ENCODE peak calls at places on chromosomes 11 and 22, in six cellular contexts. G, U, X, N, C and R are unnamed samples.

GRCh38 chr22:37609240-37610152 is 862 bp downstream of the GGA1 start:
- DNase-seq in C (no peak), U (no peak), X (peak; percentile 27), N (no peak), G (no peak), R (no peak)

GRCh38 chr22:49208768-49209252 is 618.9 kb downstream of the BRD1 start:
- DNase-seq in N (peak; percentile 1), G (no peak), C (no peak), X (no peak), U (no peak), R (no peak)

GRCh38 chr11:76769071-76769560 is 14.0 kb upstream of the TSKU start:
- DNase-seq in G (no peak), U (no peak), C (no peak), X (no peak), N (no peak), R (no peak)

GRCh38 chr22:37634505-37635002 is 4.9 kb upstream of the SH3BP1 start:
- DNase-seq in C (no peak), U (no peak), X (no peak), G (no peak), N (no peak), R (no peak)

GRCh38 chr11:44955019-44955738 is 4.5 kb upstream of the TP53I11 start:
- DNase-seq in C (peak; percentile 94), N (peak; percentile 59), U (peak; percentile 66), G (peak; percentile 46), X (peak; percentile 50), R (peak; percentile 37)

GRCh38 chr11:72519220-72519881 is 85.0 kb upstream of the CLPB start:
- DNase-seq in C (no peak), G (no peak), X (no peak), U (no peak), N (no peak), R (no peak)

GRCh38 chr11:92886243-92886905 is 83.1 kb upstream of the MTNR1B start:
- DNase-seq in N (no peak), G (no peak), X (peak; percentile 77), U (peak; percentile 37), C (peak; percentile 69), R (peak; percentile 8)

GRCh38 chr11:115759622-115760527 is 255.7 kb upstream of the CADM1 start:
- DNase-seq in N (peak; percentile 50), U (peak; percentile 12), G (no peak), X (no peak), C (peak; percentile 3), R (no peak)

GRCh38 chr11:72639475-72640375 is 34.5 kb downstream of the PDE2A start:
- DNase-seq in N (peak; percentile 46), G (no peak), X (no peak), U (no peak), C (no peak), R (no peak)

GRCh38 chr11:34162507-34162848 is 57.0 kb downstream of the NAT10 start:
- DNase-seq in G (no peak), X (no peak), U (no peak), C (no peak), N (no peak), R (no peak)

GRCh38 chr11:73323464-73323863 is 15.4 kb downstream of the ARHGEF17 start:
- DNase-seq in G (no peak), X (no peak), N (peak; percentile 85), C (peak; percentile 87), U (peak; percentile 64), R (no peak)

GRCh38 chr11:26331911-26332571 is at the start of gene ANO3:
- DNase-seq in U (peak; percentile 24), G (peak; percentile 7), C (peak; percentile 87), N (peak; percentile 25), X (peak; percentile 52), R (peak; percentile 18)

GRCh38 chr11:1194231-1194976 is 28.5 kb upstream of the MUC5B start:
- DNase-seq in G (no peak), X (no peak), N (peak; percentile 11), C (no peak), U (peak; percentile 6), R (no peak)

GRCh38 chr11:102111787-102112653 is 1.8 kb downstream of the YAP1 start:
- DNase-seq in N (no peak), G (peak; percentile 51), U (peak; percentile 43), C (peak; percentile 82), X (peak; percentile 95), R (peak; percentile 68)

GRCh38 chr11:130246719-130247118 is 68.0 kb downstream of the ZBTB44 start:
- DNase-seq in U (no peak), N (no peak), C (peak; percentile 11), X (peak; percentile 28), G (no peak), R (no peak)

GRCh38 chr22:17434856-17435255 is 65.6 kb downstream of the CECR2 start:
- DNase-seq in X (peak; percentile 74), N (no peak), U (no peak), C (peak; percentile 17), G (no peak), R (no peak)

GRCh38 chr22:21754523-21755128 is 19.0 kb upstream of the YPEL1 start:
- DNase-seq in N (peak; percentile 28), X (no peak), U (no peak), G (no peak), C (peak; percentile 62), R (no peak)

GRCh38 chr11:82998697-82999096 is 73.0 kb downstream of the RAB30 start:
- DNase-seq in X (no peak), U (no peak), N (no peak), C (no peak), G (no peak), R (no peak)

GRCh38 chr11:78351193-78351592 is 66.4 kb downstream of the GAB2 start:
- DNase-seq in G (no peak), U (no peak), X (no peak), N (no peak), C (no peak), R (no peak)

GRCh38 chr11:78349614-78350013 is 68.0 kb downstream of the GAB2 start:
- DNase-seq in U (no peak), N (no peak), X (no peak), G (no peak), C (peak; percentile 66), R (no peak)

GRCh38 chr11:78350101-78350645 is 67.4 kb downstream of the GAB2 start:
- DNase-seq in X (no peak), N (no peak), G (no peak), C (peak; percentile 76), U (peak; percentile 19), R (no peak)

GRCh38 chr11:78351979-78352731 is 65.5 kb downstream of the GAB2 start:
- DNase-seq in N (no peak), X (no peak), C (no peak), U (no peak), G (no peak), R (no peak)

DNA sequence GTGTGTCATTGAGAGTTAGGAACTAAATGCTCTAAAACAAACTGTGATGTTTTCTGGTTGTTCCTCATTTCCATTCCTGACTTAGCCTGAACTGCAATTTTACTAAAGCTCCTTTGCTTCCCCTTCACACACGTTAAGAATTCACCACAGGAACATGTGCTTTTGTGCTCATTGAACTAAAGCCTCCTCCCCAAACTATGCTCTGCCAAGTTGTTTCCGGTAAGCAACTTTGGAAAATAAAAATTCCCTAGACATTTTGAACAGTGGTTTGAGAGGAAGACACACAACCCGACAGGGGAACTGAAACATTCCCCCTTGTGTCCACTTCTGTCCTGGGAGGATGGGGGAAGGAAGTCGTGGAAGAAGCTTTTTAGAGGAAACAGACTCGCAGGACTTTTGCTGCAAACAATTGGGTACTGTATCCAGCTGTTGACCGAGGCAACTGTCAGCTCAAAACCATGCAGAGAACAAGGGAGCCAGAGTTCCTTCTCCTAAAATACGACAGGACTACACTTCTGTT is 66.9 kb downstream of the GAB2 start:
- DNase-seq in N (no peak), X (no peak), G (no peak), U (no peak), C (peak; percentile 80), R (no peak)
- H3K4me3 ChIP-seq in N (peak overlapping the region; percentile 49), X (no peak overlapping the region), G (peak overlapping the region; percentile 10), U (peak overlapping the region; percentile 8), C (no peak overlapping the region), R (no peak overlapping the region)

GRCh38 chr22:46763051-46763705 is 728 bp downstream of the TBC1D22A start:
- DNase-seq in U (peak; percentile 68), G (no peak), C (peak; percentile 76), N (peak; percentile 67), X (no peak), R (no peak)

GRCh38 chr22:46766611-46767010 is 4.2 kb downstream of the TBC1D22A start:
- DNase-seq in X (no peak), C (no peak), N (no peak), G (no peak), U (no peak), R (no peak)

GRCh38 chr22:46764779-46765485 is 2.5 kb downstream of the TBC1D22A start:
- DNase-seq in G (no peak), N (no peak), X (no peak), U (no peak), C (no peak), R (no peak)

GRCh38 chr22:46762238-46763050 is at the start of gene TBC1D22A:
- DNase-seq in X (peak; percentile 96), C (peak; percentile 95), U (peak; percentile 96), G (peak; percentile 49), N (peak; percentile 96), R (peak; percentile 64)

GRCh38 chr22:46764140-46764680 is 1.8 kb downstream of the TBC1D22A start:
- DNase-seq in C (no peak), U (no peak), N (no peak), G (no peak), X (no peak), R (no peak)
- H3K4me3 ChIP-seq in C (no peak overlapping the region), U (no peak overlapping the region), N (peak overlapping the region; percentile 99), G (no peak overlapping the region), X (no peak overlapping the region), R (no peak overlapping the region)

GRCh38 chr11:90251599-90251998 is 28.8 kb upstream of the CHORDC1 start:
- DNase-seq in X (peak; percentile 7), N (no peak), U (no peak), G (no peak), C (no peak), R (no peak)

GRCh38 chr11:90250970-90251369 is 28.1 kb upstream of the CHORDC1 start:
- DNase-seq in N (no peak), X (no peak), U (no peak), C (no peak), G (no peak), R (no peak)

GRCh38 chr11:90254065-90254464 is 31.2 kb upstream of the CHORDC1 start:
- DNase-seq in C (no peak), N (no peak), U (no peak), G (no peak), X (no peak), R (no peak)

GRCh38 chr11:90256404-90257157 is 33.7 kb upstream of the CHORDC1 start:
- DNase-seq in N (no peak), U (no peak), G (no peak), C (no peak), X (no peak), R (no peak)

DNA sequence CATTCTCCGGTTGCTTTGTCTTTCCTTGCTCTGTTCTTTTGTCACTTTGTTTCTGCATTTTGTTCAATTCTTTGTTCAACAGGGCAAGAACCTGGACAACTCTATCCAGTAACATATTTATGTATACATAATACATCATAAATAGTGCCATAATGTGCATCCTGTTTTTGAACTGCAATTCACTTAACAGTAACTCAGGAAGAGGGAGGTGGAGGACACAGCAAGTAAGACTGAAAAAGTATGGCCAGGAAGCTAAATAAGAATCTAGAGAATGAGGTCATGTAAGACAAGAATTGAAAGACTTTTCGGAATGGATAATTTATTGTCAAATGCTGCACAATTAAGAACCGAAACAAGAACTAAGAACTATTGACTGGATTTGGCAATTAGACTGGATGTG is 29.2 kb upstream of the CHORDC1 start:
- DNase-seq in G (no peak), C (no peak), N (no peak), X (no peak), U (no peak), R (no peak)
- H3K4me3 ChIP-seq in G (no peak overlapping the region), C (no peak overlapping the region), N (peak overlapping the region; percentile 33), X (no peak overlapping the region), U (no peak overlapping the region), R (no peak overlapping the region)

GRCh38 chr11:8913961-8914660 is 3.1 kb downstream of the AKIP1 start:
- DNase-seq in G (no peak), C (peak; percentile 64), N (no peak), U (peak; percentile 22), X (peak; percentile 41), R (no peak)
- H3K4me3 ChIP-seq in G (peak overlapping the region; percentile 11), C (no peak overlapping the region), N (peak overlapping the region; percentile 43), U (no peak overlapping the region), X (no peak overlapping the region), R (no peak overlapping the region)